ENCODE peak calls at places on chromosomes 1 and 21, in four cellular contexts. B, F, U and D are unnamed samples. For H4K20me1, the result is how much of the 10 kb centered on the place peaks cover.

GRCh38 chr1:244093265-244093638 is 42.2 kb downstream of the ZBTB18 start:
- DNase-seq in B (no peak), F (no peak), U (no peak), D (no peak)

GRCh38 chr1:61141288-61142044 is 59.1 kb downstream of the NFIA start:
- DNase-seq in B (no peak), F (no peak), U (peak), D (no peak)

GRCh38 chr1:65180977-65181376 is 33.0 kb downstream of the AK4 start:
- DNase-seq in B (no peak), F (no peak), U (no peak), D (no peak)

GRCh38 chr1:178693368-178693767 is 31.7 kb upstream of the RALGPS2 start:
- DNase-seq in B (no peak), F (peak), U (peak), D (no peak)

GRCh38 chr1:118204648-118205047 is 19.6 kb upstream of the SPAG17 start:
- DNase-seq in B (no peak), F (no peak), U (no peak), D (no peak)

GRCh38 chr1:85406887-85407593 is 57.9 kb downstream of the DDAH1 start:
- DNase-seq in B (no peak), F (peak), U (peak), D (no peak)

GRCh38 chr1:46408356-46409062 is 14.4 kb downstream of the FAAH start:
- DNase-seq in B (no peak), F (no peak), U (no peak), D (no peak)

GRCh38 chr1:40450491-40451237 is 388 bp downstream of the ZFP69B start:
- DNase-seq in B (peak), F (peak), U (peak), D (peak)

GRCh38 chr1:26138974-26139558 is 19.8 kb upstream of the FAM110D start:
- DNase-seq in B (peak), F (no peak), U (no peak), D (peak)

GRCh38 chr1:101237229-101237837 is 514 bp downstream of the S1PR1 start:
- DNase-seq in B (no peak), F (no peak), U (peak), D (peak)
- H2AFZ ChIP-seq in B (no peak), F (peak), U (peak), D (peak)

DNA sequence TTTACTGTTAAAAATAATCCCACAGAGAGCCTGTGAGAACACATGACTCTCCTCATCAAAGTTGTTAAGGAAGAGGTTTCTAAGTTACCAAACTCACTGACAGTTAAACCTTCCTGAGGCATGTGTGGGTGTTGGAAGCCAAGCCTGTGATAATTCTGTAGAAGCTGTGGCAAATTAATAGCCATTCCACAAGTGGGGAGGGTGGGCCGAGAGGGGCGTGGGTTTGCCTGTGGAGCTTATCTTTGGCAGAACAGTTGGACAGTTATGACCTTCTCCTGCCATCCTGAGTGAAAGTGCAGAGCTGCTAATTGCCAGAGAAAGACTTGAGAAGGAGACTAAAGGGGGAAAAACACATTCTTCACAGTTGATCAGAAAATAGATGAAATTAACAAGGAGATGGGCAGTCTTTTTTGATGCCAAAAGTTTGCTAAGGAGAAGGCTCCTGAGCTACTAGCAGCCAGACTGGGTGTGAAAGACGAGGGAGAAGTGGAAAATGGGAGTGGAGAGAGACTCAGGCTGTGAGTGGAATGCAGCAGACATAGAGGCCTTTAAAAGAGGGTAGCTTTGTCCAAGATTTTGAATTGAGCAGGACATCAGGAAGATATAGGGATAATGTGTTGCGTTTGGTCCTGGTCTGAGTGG is 1.6 kb upstream of the PLA2G2C start:
- DNase-seq in B (no peak), F (no peak), U (no peak), D (no peak)
- H3K27ac ChIP-seq in B (no peak), F (no peak), U (no peak), D (peak)

DNA sequence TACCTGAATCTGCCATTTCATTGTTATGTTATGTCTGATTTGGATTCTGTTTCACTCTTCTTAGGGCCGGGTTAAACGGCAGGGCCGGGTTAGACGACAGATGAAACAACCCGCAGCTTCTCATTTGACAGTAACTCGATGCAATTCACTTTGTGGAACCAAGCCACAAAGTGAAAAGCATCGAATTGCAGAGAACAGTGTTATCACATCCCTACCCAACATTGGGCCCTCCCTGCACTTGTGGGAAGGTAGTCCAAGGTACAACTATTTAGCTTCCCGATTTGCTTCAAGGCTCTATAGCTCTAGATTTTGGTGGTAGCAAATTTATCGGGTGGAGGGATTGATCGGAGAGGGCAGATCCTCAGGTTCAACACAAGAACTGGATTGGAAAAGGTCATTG is 17.0 kb downstream of the SON start:
- DNase-seq in B (no peak), F (no peak), U (no peak), D (no peak)
- H4K20me1 ChIP-seq in B (under half), F (half or more), U (under half), D (half or more)

DNA sequence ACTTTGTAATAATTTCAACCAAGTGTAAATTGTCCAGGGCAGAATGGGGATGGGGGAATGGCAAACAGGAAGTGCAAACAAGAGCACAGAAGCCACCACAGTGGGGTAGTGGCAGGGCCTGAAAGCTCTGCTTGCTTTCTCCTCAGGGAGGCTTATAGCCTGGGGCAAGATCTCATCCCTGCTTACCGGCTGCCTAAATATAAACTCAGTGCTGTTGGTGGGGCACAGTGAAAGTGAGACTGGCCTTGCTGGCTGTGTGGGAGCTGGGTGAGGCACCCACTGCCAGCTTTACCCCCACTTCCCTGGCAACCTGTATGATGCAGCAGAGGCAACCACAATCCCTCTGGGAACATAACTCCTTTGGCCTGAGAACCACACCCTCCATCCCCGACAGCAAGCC is 15.2 kb downstream of the STYXL2 start:
- DNase-seq in B (peak), F (no peak), U (no peak), D (peak)
- H2AFZ ChIP-seq in B (peak), F (no peak), U (no peak), D (peak)